ENCODE peak calls at places on chromosome 6, in seven cellular contexts. One of them, this sample, is unnamed.

GRCh38 chr6:33746651-33747100 is at the start of gene IP6K3:
- DNase-seq in ovary: no peak
- DNase-seq in PC-3: no peak
- DNase-seq in heart left ventricle: peak; percentile 79
- DNase-seq in OCI-LY7: no peak
- DNase-seq in A549: no peak
- DNase-seq in right lobe of liver: peak; percentile 79
- DNase-seq in this sample: no peak

GRCh38 chr6:1884313-1884712 is 274.6 kb downstream of the FOXC1 start:
- DNase-seq in ovary: no peak
- DNase-seq in PC-3: no peak
- DNase-seq in heart left ventricle: no peak
- DNase-seq in OCI-LY7: no peak
- DNase-seq in A549: no peak
- DNase-seq in right lobe of liver: no peak
- DNase-seq in this sample: no peak

GRCh38 chr6:25899123-25899522 is 25.1 kb upstream of the SLC17A3 start:
- DNase-seq in ovary: no peak
- DNase-seq in PC-3: no peak
- DNase-seq in heart left ventricle: no peak
- DNase-seq in OCI-LY7: no peak
- DNase-seq in A549: no peak
- DNase-seq in right lobe of liver: no peak
- DNase-seq in this sample: no peak

GRCh38 chr6:162568266-162568665 is 159.3 kb downstream of the PRKN start:
- DNase-seq in ovary: no peak
- DNase-seq in PC-3: no peak
- DNase-seq in heart left ventricle: no peak
- DNase-seq in OCI-LY7: no peak
- DNase-seq in A549: no peak
- DNase-seq in right lobe of liver: no peak
- DNase-seq in this sample: no peak

GRCh38 chr6:85641916-85642773 is 541 bp downstream of the SYNCRIP start:
- DNase-seq in ovary: peak; percentile 71
- DNase-seq in PC-3: peak; percentile 27
- DNase-seq in heart left ventricle: peak; percentile 49
- DNase-seq in OCI-LY7: peak; percentile 66
- DNase-seq in A549: peak; percentile 48
- DNase-seq in right lobe of liver: peak; percentile 77
- DNase-seq in this sample: peak; percentile 51

GRCh38 chr6:11462742-11463414 is 74.7 kb upstream of the TMEM170B start:
- DNase-seq in ovary: no peak
- DNase-seq in PC-3: no peak
- DNase-seq in heart left ventricle: no peak
- DNase-seq in OCI-LY7: no peak
- DNase-seq in A549: no peak
- DNase-seq in right lobe of liver: no peak
- DNase-seq in this sample: peak; percentile 34

GRCh38 chr6:28643017-28643740 is 117.5 kb downstream of the GPX5 start:
- DNase-seq in ovary: no peak
- DNase-seq in PC-3: peak; percentile 74
- DNase-seq in heart left ventricle: no peak
- DNase-seq in OCI-LY7: no peak
- DNase-seq in A549: peak; percentile 87
- DNase-seq in right lobe of liver: no peak
- DNase-seq in this sample: no peak

GRCh38 chr6:39130691-39131090 is 15.7 kb upstream of the SAYSD1 start:
- DNase-seq in ovary: no peak
- DNase-seq in PC-3: no peak
- DNase-seq in heart left ventricle: no peak
- DNase-seq in OCI-LY7: no peak
- DNase-seq in A549: no peak
- DNase-seq in right lobe of liver: no peak
- DNase-seq in this sample: no peak

GRCh38 chr6:37538107-37538506 is 38.4 kb upstream of the CCDC167 start:
- DNase-seq in ovary: no peak
- DNase-seq in PC-3: peak; percentile 70
- DNase-seq in heart left ventricle: no peak
- DNase-seq in OCI-LY7: no peak
- DNase-seq in A549: peak; percentile 43
- DNase-seq in right lobe of liver: no peak
- DNase-seq in this sample: no peak

GRCh38 chr6:154386848-154387717 is 30.5 kb upstream of the IPCEF1 start:
- DNase-seq in ovary: no peak
- DNase-seq in PC-3: peak; percentile 89
- DNase-seq in heart left ventricle: no peak
- DNase-seq in OCI-LY7: no peak
- DNase-seq in A549: peak; percentile 64
- DNase-seq in right lobe of liver: no peak
- DNase-seq in this sample: no peak

GRCh38 chr6:152338335-152339125 is 298.6 kb downstream of the SYNE1 start:
- DNase-seq in ovary: peak; percentile 69
- DNase-seq in PC-3: peak; percentile 50
- DNase-seq in heart left ventricle: peak; percentile 49
- DNase-seq in OCI-LY7: peak; percentile 42
- DNase-seq in A549: peak; percentile 22
- DNase-seq in right lobe of liver: peak; percentile 63
- DNase-seq in this sample: no peak

GRCh38 chr6:109009761-109010612 is 84.7 kb downstream of the SESN1 start:
- DNase-seq in ovary: no peak
- DNase-seq in PC-3: no peak
- DNase-seq in heart left ventricle: no peak
- DNase-seq in OCI-LY7: no peak
- DNase-seq in A549: no peak
- DNase-seq in right lobe of liver: no peak
- DNase-seq in this sample: no peak

GRCh38 chr6:106525111-106525884 is 104.0 kb downstream of the RTN4IP1 start:
- DNase-seq in ovary: no peak
- DNase-seq in PC-3: peak; percentile 41
- DNase-seq in heart left ventricle: no peak
- DNase-seq in OCI-LY7: peak; percentile 78
- DNase-seq in A549: no peak
- DNase-seq in right lobe of liver: no peak
- DNase-seq in this sample: no peak

GRCh38 chr6:13924146-13924948 is 405 bp upstream of the RNF182 start:
- DNase-seq in ovary: peak; percentile 57
- DNase-seq in PC-3: peak; percentile 45
- DNase-seq in heart left ventricle: peak; percentile 25
- DNase-seq in OCI-LY7: no peak
- DNase-seq in A549: peak; percentile 17
- DNase-seq in right lobe of liver: peak; percentile 58
- DNase-seq in this sample: no peak

GRCh38 chr6:164167873-164168405 is 753.4 kb downstream of the QKI start:
- DNase-seq in ovary: no peak
- DNase-seq in PC-3: no peak
- DNase-seq in heart left ventricle: no peak
- DNase-seq in OCI-LY7: no peak
- DNase-seq in A549: no peak
- DNase-seq in right lobe of liver: no peak
- DNase-seq in this sample: no peak

GRCh38 chr6:46736913-46737312 is 1.7 kb upstream of the PLA2G7 start:
- DNase-seq in ovary: no peak
- DNase-seq in PC-3: peak; percentile 29
- DNase-seq in heart left ventricle: no peak
- DNase-seq in OCI-LY7: no peak
- DNase-seq in A549: no peak
- DNase-seq in right lobe of liver: no peak
- DNase-seq in this sample: no peak

GRCh38 chr6:149716181-149716580 is 1.7 kb downstream of the LATS1 start:
- DNase-seq in ovary: no peak
- DNase-seq in PC-3: no peak
- DNase-seq in heart left ventricle: no peak
- DNase-seq in OCI-LY7: peak; percentile 6
- DNase-seq in A549: no peak
- DNase-seq in right lobe of liver: no peak
- DNase-seq in this sample: no peak

GRCh38 chr6:149717255-149717587 is 680 bp downstream of the LATS1 start:
- DNase-seq in ovary: no peak
- DNase-seq in PC-3: no peak
- DNase-seq in heart left ventricle: no peak
- DNase-seq in OCI-LY7: no peak
- DNase-seq in A549: no peak
- DNase-seq in right lobe of liver: no peak
- DNase-seq in this sample: no peak

GRCh38 chr6:149717588-149718458 is at the start of gene LATS1:
- DNase-seq in ovary: peak; percentile 91
- DNase-seq in PC-3: peak; percentile 75
- DNase-seq in heart left ventricle: peak; percentile 92
- DNase-seq in OCI-LY7: peak; percentile 91
- DNase-seq in A549: peak; percentile 79
- DNase-seq in right lobe of liver: peak; percentile 96
- DNase-seq in this sample: peak; percentile 91

GRCh38 chr6:149714442-149714841 is 3.5 kb downstream of the LATS1 start:
- DNase-seq in ovary: no peak
- DNase-seq in PC-3: no peak
- DNase-seq in heart left ventricle: no peak
- DNase-seq in OCI-LY7: no peak
- DNase-seq in A549: no peak
- DNase-seq in right lobe of liver: no peak
- DNase-seq in this sample: no peak

DNA sequence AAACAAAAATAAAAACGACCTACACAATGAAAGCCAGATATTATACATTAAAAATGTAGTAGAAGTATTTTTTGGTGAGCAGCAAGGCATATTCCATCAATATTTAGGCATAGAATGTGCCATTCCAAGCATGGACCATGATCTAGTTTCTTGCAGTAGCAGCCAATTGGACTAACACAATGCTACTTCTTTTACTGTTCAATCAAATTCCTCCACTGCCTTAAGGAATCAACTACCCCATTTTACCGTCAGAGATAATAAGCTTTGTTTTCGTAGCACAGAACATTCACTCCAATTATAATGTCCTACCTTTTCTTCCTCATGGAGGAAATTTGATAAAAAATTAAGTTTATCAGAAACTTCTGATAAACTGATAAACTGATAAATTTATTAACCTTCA is 1.3 kb downstream of the LATS1 start:
- DNase-seq in ovary: no peak
- DNase-seq in PC-3: peak; percentile 25
- DNase-seq in heart left ventricle: no peak
- DNase-seq in OCI-LY7: no peak
- DNase-seq in A549: no peak
- DNase-seq in right lobe of liver: no peak
- DNase-seq in this sample: no peak
- H3K27ac ChIP-seq in ovary: no peak overlapping the region
- H3K27ac ChIP-seq in PC-3: no peak overlapping the region
- H3K27ac ChIP-seq in heart left ventricle: no peak overlapping the region
- H3K27ac ChIP-seq in OCI-LY7: no peak overlapping the region
- H3K27ac ChIP-seq in A549: peak overlapping the region; percentile 96
- H3K27ac ChIP-seq in right lobe of liver: no peak overlapping the region
- H3K27ac ChIP-seq in this sample: no peak overlapping the region

DNA sequence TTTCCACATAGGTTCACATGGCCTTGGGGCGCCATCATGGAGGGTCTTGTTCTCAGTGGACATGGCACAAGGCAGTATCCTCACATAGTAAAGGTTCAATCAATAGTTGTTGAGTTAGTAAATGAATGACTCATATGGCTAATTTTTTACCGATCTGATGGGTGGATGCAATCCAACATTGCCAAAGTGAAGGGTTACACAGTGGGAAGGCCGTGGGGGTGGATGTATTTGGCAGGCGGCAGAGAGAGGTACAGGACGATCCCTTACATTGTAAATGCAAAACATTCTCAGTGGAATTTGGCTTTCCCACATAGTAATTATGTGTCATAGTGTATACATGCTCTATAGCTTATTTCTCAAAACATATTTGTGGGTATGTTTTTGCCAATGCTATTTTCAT is 21.0 kb upstream of the PDE7B start:
- DNase-seq in ovary: no peak
- DNase-seq in PC-3: peak; percentile 68
- DNase-seq in heart left ventricle: no peak
- DNase-seq in OCI-LY7: no peak
- DNase-seq in A549: no peak
- DNase-seq in right lobe of liver: peak; percentile 77
- DNase-seq in this sample: no peak
- TF ChIP-seq CTCF in ovary: no peak
- TF ChIP-seq CTCF in PC-3: no peak
- TF ChIP-seq CTCF in heart left ventricle: no peak
- TF ChIP-seq CTCF in OCI-LY7: no peak
- TF ChIP-seq CTCF in A549: no peak
- TF ChIP-seq CTCF in right lobe of liver: no peak
- TF ChIP-seq CTCF in this sample: no peak

DNA sequence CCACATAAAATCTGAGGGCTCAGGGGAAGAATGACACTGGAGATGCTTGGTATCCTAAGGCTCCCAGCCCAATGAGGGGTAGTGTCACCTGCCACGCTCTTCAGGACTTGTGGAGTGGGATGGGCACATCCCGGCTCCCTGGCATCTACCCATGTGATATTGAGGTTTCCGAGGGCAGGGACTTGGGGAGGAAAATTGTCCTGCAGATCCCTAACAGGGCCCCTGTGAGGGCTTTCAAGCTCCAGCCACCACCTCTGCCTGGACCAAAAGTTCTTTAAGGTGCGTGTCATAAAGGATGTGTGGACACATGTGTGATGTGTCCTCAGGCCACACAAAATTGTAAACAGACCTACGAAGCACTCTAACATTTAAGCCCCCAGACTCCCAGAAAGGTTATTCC is 2.5 kb downstream of the SCML4 start:
- DNase-seq in ovary: no peak
- DNase-seq in PC-3: no peak
- DNase-seq in heart left ventricle: no peak
- DNase-seq in OCI-LY7: no peak
- DNase-seq in A549: no peak
- DNase-seq in right lobe of liver: no peak
- DNase-seq in this sample: no peak
- H3K4me1 ChIP-seq in ovary: peaks cover 2% of the 10 kb centered on the region
- H3K4me1 ChIP-seq in PC-3: no peaks in the 10 kb centered on the region
- H3K4me1 ChIP-seq in heart left ventricle: no peaks in the 10 kb centered on the region
- H3K4me1 ChIP-seq in OCI-LY7: peaks cover 28% of the 10 kb centered on the region
- H3K4me1 ChIP-seq in A549: no peaks in the 10 kb centered on the region
- H3K4me1 ChIP-seq in right lobe of liver: no peaks in the 10 kb centered on the region
- H3K4me1 ChIP-seq in this sample: peaks cover 2% of the 10 kb centered on the region

GRCh38 chr6:111663692-111664564 is 58.2 kb upstream of the TRAF3IP2 start:
- DNase-seq in ovary: no peak
- DNase-seq in PC-3: no peak
- DNase-seq in heart left ventricle: peak; percentile 63
- DNase-seq in OCI-LY7: no peak
- DNase-seq in A549: no peak
- DNase-seq in right lobe of liver: no peak
- DNase-seq in this sample: no peak
- H3K27ac ChIP-seq in ovary: peak overlapping the region; percentile 4
- H3K27ac ChIP-seq in PC-3: no peak overlapping the region
- H3K27ac ChIP-seq in heart left ventricle: peak overlapping the region; percentile 82
- H3K27ac ChIP-seq in OCI-LY7: no peak overlapping the region
- H3K27ac ChIP-seq in A549: no peak overlapping the region
- H3K27ac ChIP-seq in right lobe of liver: peak overlapping the region; percentile 19
- H3K27ac ChIP-seq in this sample: no peak overlapping the region

GRCh38 chr6:121008553-121008952 is 325.7 kb downstream of the TBC1D32 start:
- DNase-seq in ovary: no peak
- DNase-seq in PC-3: no peak
- DNase-seq in heart left ventricle: no peak
- DNase-seq in OCI-LY7: no peak
- DNase-seq in A549: no peak
- DNase-seq in right lobe of liver: no peak
- DNase-seq in this sample: no peak
- TF ChIP-seq CTCF in ovary: no peak
- TF ChIP-seq CTCF in PC-3: no peak
- TF ChIP-seq CTCF in heart left ventricle: no peak
- TF ChIP-seq CTCF in OCI-LY7: no peak
- TF ChIP-seq CTCF in A549: no peak
- TF ChIP-seq CTCF in right lobe of liver: no peak
- TF ChIP-seq CTCF in this sample: no peak

GRCh38 chr6:120711255-120711654 is 623.0 kb downstream of the TBC1D32 start:
- DNase-seq in ovary: no peak
- DNase-seq in PC-3: no peak
- DNase-seq in heart left ventricle: no peak
- DNase-seq in OCI-LY7: no peak
- DNase-seq in A549: no peak
- DNase-seq in right lobe of liver: no peak
- DNase-seq in this sample: no peak
- H3K4me1 ChIP-seq in ovary: no peaks in the 10 kb centered on the region
- H3K4me1 ChIP-seq in PC-3: no peaks in the 10 kb centered on the region
- H3K4me1 ChIP-seq in heart left ventricle: no peaks in the 10 kb centered on the region
- H3K4me1 ChIP-seq in OCI-LY7: no peaks in the 10 kb centered on the region
- H3K4me1 ChIP-seq in A549: no peaks in the 10 kb centered on the region
- H3K4me1 ChIP-seq in right lobe of liver: no peaks in the 10 kb centered on the region
- H3K4me1 ChIP-seq in this sample: no peaks in the 10 kb centered on the region